ENCODE peak calls at places on chromosomes 4 and X, in four cellular contexts. L is neural progenitor cell, P is fibroblast of lung, J is endothelial cell of umbilical vein. B is an unnamed sample.
A peak's percentile ranks its signal among the peaks of the same experiment; 100 is the strongest.

GRCh38 chrX:1385824-1386223 is 6.1 kb downstream of the SLC25A6 start:
- DNase-seq in L (no peak), P (no peak), J (no peak), B (no peak)

GRCh38 chr4:3114377-3114776 is 39.9 kb downstream of the HTT start:
- DNase-seq in L (no peak), P (no peak), J (no peak), B (peak; percentile 63)

GRCh38 chr4:38145033-38145673 is 185.0 kb downstream of the PTTG2 start:
- DNase-seq in L (no peak), P (no peak), J (no peak), B (no peak)

GRCh38 chrX:37746268-37746931 is 33.5 kb upstream of the CYBB start:
- DNase-seq in L (no peak), P (no peak), J (no peak), B (no peak)

GRCh38 chrX:30620980-30621716 is 32.1 kb upstream of the GK start:
- DNase-seq in L (no peak), P (peak; percentile 91), J (no peak), B (peak; percentile 88)

GRCh38 chr4:123833156-123833555 is 436.6 kb downstream of the SPRY1 start:
- DNase-seq in L (no peak), P (no peak), J (peak; percentile 70), B (peak; percentile 78)

GRCh38 chr4:100208459-100208858 is 18.2 kb upstream of the DDIT4L start:
- DNase-seq in L (no peak), P (no peak), J (no peak), B (peak; percentile 23)

GRCh38 chrX:16839852-16840460 is 30.2 kb downstream of the RBBP7 start:
- DNase-seq in L (peak; percentile 32), P (peak; percentile 84), J (no peak), B (peak; percentile 80)

GRCh38 chrX:39440734-39441305 is 639.6 kb downstream of the MID1IP1 start:
- DNase-seq in L (no peak), P (no peak), J (peak; percentile 9), B (no peak)

GRCh38 chr4:161252520-161253141 is 911.2 kb downstream of the FSTL5 start:
- DNase-seq in L (no peak), P (peak; percentile 1), J (peak; percentile 53), B (peak; percentile 12)

GRCh38 chr4:8728536-8729407 is 136.2 kb downstream of the CPZ start:
- DNase-seq in L (no peak), P (no peak), J (no peak), B (no peak)

GRCh38 chr4:15870079-15870478 is 68.5 kb downstream of the FGFBP1 start:
- DNase-seq in L (no peak), P (no peak), J (no peak), B (no peak)

GRCh38 chr4:1748465-1748995 is 27.2 kb downstream of the TACC3 start:
- DNase-seq in L (peak; percentile 92), P (peak; percentile 55), J (peak; percentile 58), B (peak; percentile 84)

GRCh38 chrX:17032351-17032750 is 85.9 kb downstream of the REPS2 start:
- DNase-seq in L (no peak), P (peak; percentile 92), J (peak; percentile 51), B (peak; percentile 59)

GRCh38 chr4:79831119-79831528 is 241.9 kb downstream of the ANTXR2 start:
- DNase-seq in L (no peak), P (no peak), J (no peak), B (no peak)

GRCh38 chr4:175459571-175459970 is 352.5 kb downstream of the GPM6A start:
- DNase-seq in L (no peak), P (no peak), J (no peak), B (peak; percentile 13)

GRCh38 chr4:36006226-36006625 is 238.1 kb downstream of the ARAP2 start:
- DNase-seq in L (no peak), P (peak; percentile 6), J (no peak), B (no peak)

GRCh38 chr4:36003051-36003450 is 241.3 kb downstream of the ARAP2 start:
- DNase-seq in L (no peak), P (no peak), J (no peak), B (no peak)

GRCh38 chr4:36004231-36004851 is 240.0 kb downstream of the ARAP2 start:
- DNase-seq in L (no peak), P (no peak), J (no peak), B (no peak)

DNA sequence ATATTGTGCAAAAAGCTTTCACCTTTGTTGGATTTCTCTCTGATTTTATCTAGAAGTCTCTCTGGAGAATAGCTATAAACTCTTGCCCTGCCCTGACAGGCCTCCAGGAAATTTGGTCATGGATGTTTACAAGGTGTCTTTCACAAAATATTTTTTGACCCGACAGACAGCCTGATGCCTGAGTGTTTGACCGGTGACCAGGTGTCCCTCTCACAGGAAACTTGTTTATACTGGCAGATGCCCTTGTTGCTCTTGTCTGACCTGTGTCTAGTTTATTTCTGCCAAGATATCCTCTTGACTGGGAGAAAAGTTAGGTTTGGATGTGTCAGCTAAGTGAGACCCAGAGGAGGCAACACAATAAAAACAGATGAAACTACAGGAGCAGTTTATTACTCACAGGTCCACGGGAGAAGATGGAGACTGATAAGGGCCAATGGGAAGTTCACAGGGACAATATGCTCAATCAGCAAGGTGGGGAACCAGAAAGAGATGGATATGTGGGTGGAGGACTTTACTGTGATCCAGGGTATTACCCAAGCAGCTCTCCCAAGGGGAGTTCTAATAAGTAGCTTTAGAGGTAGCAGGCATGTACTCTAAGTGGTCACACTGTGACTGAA is 243.3 kb downstream of the ARAP2 start:
- DNase-seq in L (no peak), P (no peak), J (no peak), B (no peak)
- TF ChIP-seq EZH2 in L (no peak), P (no peak), J (no peak), B (no peak)

DNA sequence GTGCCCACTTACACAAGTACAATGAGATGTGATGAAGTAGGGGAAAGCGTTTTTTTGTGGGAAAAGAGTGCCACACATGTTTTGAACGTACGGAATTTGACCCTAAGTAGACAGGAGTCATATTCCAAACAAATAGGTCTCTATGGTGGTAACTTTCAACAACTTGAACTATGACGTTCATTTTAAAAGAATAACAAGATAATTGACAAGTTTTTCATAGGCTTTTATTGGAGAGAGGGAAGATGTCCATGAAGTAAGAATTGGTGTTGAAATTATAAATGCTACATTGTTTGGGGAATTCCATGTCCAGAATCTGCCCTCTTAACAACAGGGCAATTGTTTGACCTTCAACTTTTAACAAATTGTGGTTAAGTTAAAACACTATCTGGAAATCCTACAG is 126.5 kb downstream of the GASK1B start:
- DNase-seq in L (no peak), P (no peak), J (peak; percentile 50), B (no peak)
- H3K9me3 ChIP-seq in L (no peaks in the 10 kb centered on the region), P (no peaks in the 10 kb centered on the region), J (no peaks in the 10 kb centered on the region), B (no peaks in the 10 kb centered on the region)

GRCh38 chrX:288561-288991 is 7.4 kb downstream of the PLCXD1 start:
- DNase-seq in L (no peak), P (no peak), J (no peak), B (no peak)
- H3K4me1 ChIP-seq in L (no peaks in the 10 kb centered on the region), P (no peaks in the 10 kb centered on the region), J (no peaks in the 10 kb centered on the region), B (no peaks in the 10 kb centered on the region)

DNA sequence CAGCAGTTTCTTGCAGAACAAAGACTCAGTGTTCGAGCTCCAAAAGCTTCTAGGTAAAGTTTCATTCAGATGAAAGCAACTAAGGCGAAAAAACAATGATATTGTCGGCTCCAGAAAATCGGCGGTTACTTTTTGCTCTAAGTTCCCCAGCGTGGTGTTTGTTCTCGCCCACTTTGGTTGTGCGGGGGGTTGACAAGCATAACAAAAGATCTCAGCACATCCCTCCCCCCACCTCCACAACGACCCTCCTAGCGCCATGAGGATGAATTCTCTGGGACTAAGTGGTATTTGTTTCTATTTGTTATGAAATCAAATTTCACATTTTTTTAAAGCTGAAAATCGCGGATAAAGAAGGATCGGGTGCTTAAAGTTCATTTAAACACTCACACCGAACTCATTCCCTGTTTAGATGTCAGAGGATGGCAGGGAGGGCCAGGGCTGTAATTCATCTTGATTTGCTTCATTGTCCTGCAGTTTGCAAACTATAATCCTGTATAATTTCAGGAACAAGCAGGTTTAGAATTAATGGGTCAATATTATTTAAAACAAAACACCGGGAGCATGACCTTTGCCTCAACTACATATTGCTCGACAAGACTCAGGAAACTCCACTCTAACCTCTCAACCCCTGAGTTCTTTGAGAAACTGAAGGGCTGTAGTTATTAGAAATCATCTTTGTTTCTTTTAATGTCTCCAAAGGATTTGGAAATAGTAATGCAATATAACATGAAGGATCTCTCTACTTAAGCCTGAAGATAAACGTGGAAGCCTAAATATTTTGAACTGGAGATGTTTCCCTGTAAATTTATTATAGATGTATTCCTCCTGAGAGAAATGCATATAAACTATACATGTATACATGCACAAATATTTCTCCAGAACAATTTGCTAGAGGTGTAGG is 6.5 kb downstream of the PITX2 start:
- DNase-seq in L (no peak), P (no peak), J (no peak), B (no peak)
- TF ChIP-seq EZH2 in L (no peak), P (peak; percentile 57), J (peak; percentile 92), B (no peak)

GRCh38 chrX:47619486-47620302 is at the start of gene SYN1:
- DNase-seq in L (peak; percentile 93), P (peak; percentile 79), J (peak; percentile 60), B (peak; percentile 89)
- H3K9me3 ChIP-seq in L (no peaks in the 10 kb centered on the region), P (no peaks in the 10 kb centered on the region), J (no peaks in the 10 kb centered on the region), B (no peaks in the 10 kb centered on the region)

GRCh38 chr4:137536789-137537561 is 4.7 kb upstream of the PCDH18 start:
- DNase-seq in L (no peak), P (no peak), J (no peak), B (no peak)
- H3K4me1 ChIP-seq in L (peaks cover 81% of the 10 kb centered on the region), P (peaks cover 8% of the 10 kb centered on the region), J (peaks cover 6% of the 10 kb centered on the region), B (peaks cover 38% of the 10 kb centered on the region)

DNA sequence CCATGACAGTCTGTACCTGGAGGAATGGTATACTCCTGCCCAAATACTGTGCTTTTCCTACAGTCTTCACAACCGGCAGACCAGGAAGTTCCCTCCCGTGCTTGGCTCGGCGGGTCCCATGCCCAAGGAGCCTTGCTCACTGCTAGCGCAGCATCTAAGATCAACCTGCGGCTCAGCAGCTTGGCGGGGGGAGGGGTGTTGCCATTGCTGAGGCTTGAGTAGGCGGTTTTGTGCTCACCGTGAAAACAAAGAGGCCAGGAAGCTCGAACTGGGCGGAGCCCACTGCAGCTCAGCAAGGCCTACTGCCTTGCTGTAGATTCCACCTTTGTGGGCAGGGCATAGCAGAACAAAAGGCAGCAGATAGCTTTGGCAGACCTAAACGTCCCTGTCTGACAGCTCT is 152.7 kb downstream of the TEX11 start:
- DNase-seq in L (peak; percentile 55), P (no peak), J (no peak), B (no peak)
- TF ChIP-seq EZH2 in L (no peak), P (no peak), J (no peak), B (no peak)

DNA sequence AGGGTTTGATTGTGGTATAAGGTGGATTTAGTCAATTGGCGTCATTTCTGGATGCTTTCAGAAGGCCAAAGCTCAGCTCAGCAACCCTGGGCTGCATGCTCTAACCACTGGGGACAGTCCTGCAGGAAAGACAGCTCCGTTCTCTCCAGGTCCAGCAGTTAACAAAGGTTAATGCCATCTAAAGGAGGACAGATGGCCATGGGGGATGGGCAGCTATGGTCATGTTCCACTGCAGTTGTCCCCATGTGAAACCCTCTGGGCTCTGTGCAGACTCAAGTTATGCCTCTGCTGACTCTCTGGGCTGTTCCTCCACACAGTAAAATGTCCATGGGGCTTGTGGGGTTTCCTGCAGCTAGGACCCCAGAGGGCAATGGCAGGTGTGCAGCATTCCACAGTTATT is 562.1 kb upstream of the ADGRL3 start:
- DNase-seq in L (no peak), P (no peak), J (no peak), B (no peak)
- H3K9me3 ChIP-seq in L (no peaks in the 10 kb centered on the region), P (no peaks in the 10 kb centered on the region), J (no peaks in the 10 kb centered on the region), B (no peaks in the 10 kb centered on the region)

DNA sequence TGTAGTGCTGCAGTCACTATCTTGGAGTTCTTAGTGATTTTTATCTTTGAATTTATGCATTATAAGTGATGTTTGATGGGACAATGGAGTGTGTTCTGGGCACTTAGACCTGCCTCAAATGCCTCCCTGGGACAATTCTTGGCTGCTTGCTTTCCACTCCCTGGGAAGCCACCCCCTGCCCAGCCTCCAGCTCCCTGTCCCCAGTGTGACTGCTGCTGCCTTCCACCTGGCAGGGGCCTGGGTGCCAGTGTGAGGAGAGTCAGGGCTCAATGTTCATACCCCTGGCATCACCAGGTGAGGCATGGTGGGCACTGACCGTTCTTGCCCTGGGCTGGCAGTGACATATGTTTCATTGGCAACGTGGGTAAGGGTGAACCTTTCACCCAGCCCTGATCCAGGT is 14.8 kb downstream of the MSX1 start:
- DNase-seq in L (no peak), P (no peak), J (no peak), B (no peak)
- H3K4me1 ChIP-seq in L (peaks cover 17% of the 10 kb centered on the region), P (no peaks in the 10 kb centered on the region), J (no peaks in the 10 kb centered on the region), B (peaks cover 12% of the 10 kb centered on the region)

B was measured in GM23248.